ENCODE peak calls at places on chromosomes 11 and 22, in eight cellular contexts. One of them, this sample, is unnamed.

GRCh38 chr11:16512842-16513241 is 156.5 kb upstream of the SOX6 start:
- DNase-seq in fibroblast of lung: no peak
- DNase-seq in PC-3: no peak
- DNase-seq in GM23248: no peak
- DNase-seq in mesenchymal stem cell: no peak
- DNase-seq in GM12878: no peak
- DNase-seq in neural progenitor cell: no peak
- DNase-seq in MM.1S: peak; percentile 55
- DNase-seq in this sample: no peak

GRCh38 chr11:26931248-26931631 is 62.7 kb upstream of the FIBIN start:
- DNase-seq in GM23248: peak; percentile 52
- DNase-seq in fibroblast of lung: peak; percentile 57
- DNase-seq in PC-3: no peak
- DNase-seq in MM.1S: no peak
- DNase-seq in neural progenitor cell: no peak
- DNase-seq in mesenchymal stem cell: no peak
- DNase-seq in GM12878: no peak
- DNase-seq in this sample: no peak

GRCh38 chr11:26953770-26954392 is 40.0 kb upstream of the FIBIN start:
- DNase-seq in PC-3: no peak
- DNase-seq in mesenchymal stem cell: no peak
- DNase-seq in GM12878: no peak
- DNase-seq in MM.1S: no peak
- DNase-seq in fibroblast of lung: peak; percentile 70
- DNase-seq in GM23248: peak; percentile 74
- DNase-seq in neural progenitor cell: no peak
- DNase-seq in this sample: no peak

GRCh38 chr11:76551400-76551799 is 106.6 kb downstream of the EMSY start:
- DNase-seq in neural progenitor cell: no peak
- DNase-seq in MM.1S: no peak
- DNase-seq in PC-3: peak; percentile 23
- DNase-seq in GM23248: peak; percentile 5
- DNase-seq in fibroblast of lung: peak; percentile 41
- DNase-seq in mesenchymal stem cell: no peak
- DNase-seq in GM12878: no peak
- DNase-seq in this sample: no peak

GRCh38 chr22:49645791-49646550 is 181.7 kb downstream of the BRD1 start:
- DNase-seq in GM12878: no peak
- DNase-seq in neural progenitor cell: no peak
- DNase-seq in PC-3: no peak
- DNase-seq in GM23248: no peak
- DNase-seq in MM.1S: no peak
- DNase-seq in mesenchymal stem cell: no peak
- DNase-seq in fibroblast of lung: no peak
- DNase-seq in this sample: peak; percentile 7

GRCh38 chr11:75813622-75814039 is 1.4 kb upstream of the UVRAG start:
- DNase-seq in PC-3: peak; percentile 77
- DNase-seq in GM12878: no peak
- DNase-seq in MM.1S: no peak
- DNase-seq in GM23248: peak; percentile 52
- DNase-seq in neural progenitor cell: no peak
- DNase-seq in mesenchymal stem cell: peak; percentile 30
- DNase-seq in fibroblast of lung: no peak
- DNase-seq in this sample: no peak

GRCh38 chr11:3135491-3136440 is 29.3 kb downstream of the OSBPL5 start:
- DNase-seq in PC-3: no peak
- DNase-seq in fibroblast of lung: no peak
- DNase-seq in MM.1S: no peak
- DNase-seq in mesenchymal stem cell: no peak
- DNase-seq in GM12878: no peak
- DNase-seq in neural progenitor cell: peak; percentile 77
- DNase-seq in GM23248: no peak
- DNase-seq in this sample: peak; percentile 58

GRCh38 chr11:19603771-19604170 is 108.9 kb upstream of the NAV2 start:
- DNase-seq in GM12878: no peak
- DNase-seq in neural progenitor cell: no peak
- DNase-seq in PC-3: no peak
- DNase-seq in MM.1S: no peak
- DNase-seq in GM23248: no peak
- DNase-seq in fibroblast of lung: no peak
- DNase-seq in mesenchymal stem cell: no peak
- DNase-seq in this sample: no peak

GRCh38 chr11:47714554-47715081 is 551 bp downstream of the AGBL2 start:
- DNase-seq in MM.1S: no peak
- DNase-seq in GM12878: no peak
- DNase-seq in neural progenitor cell: peak; percentile 6
- DNase-seq in fibroblast of lung: peak; percentile 26
- DNase-seq in GM23248: peak; percentile 53
- DNase-seq in PC-3: no peak
- DNase-seq in mesenchymal stem cell: peak; percentile 35
- DNase-seq in this sample: no peak

GRCh38 chr22:29030016-29030617 is 31.5 kb downstream of the C22orf31 start:
- DNase-seq in PC-3: peak; percentile 26
- DNase-seq in MM.1S: no peak
- DNase-seq in neural progenitor cell: no peak
- DNase-seq in GM23248: peak; percentile 53
- DNase-seq in GM12878: no peak
- DNase-seq in fibroblast of lung: peak; percentile 37
- DNase-seq in mesenchymal stem cell: peak; percentile 43
- DNase-seq in this sample: no peak

GRCh38 chr22:29030618-29031235 is 30.9 kb downstream of the C22orf31 start:
- DNase-seq in PC-3: peak; percentile 76
- DNase-seq in GM12878: no peak
- DNase-seq in MM.1S: no peak
- DNase-seq in fibroblast of lung: peak; percentile 83
- DNase-seq in GM23248: peak; percentile 81
- DNase-seq in mesenchymal stem cell: peak; percentile 85
- DNase-seq in neural progenitor cell: peak; percentile 79
- DNase-seq in this sample: peak; percentile 94

GRCh38 chr22:29032584-29032983 is 29.0 kb downstream of the C22orf31 start:
- DNase-seq in MM.1S: no peak
- DNase-seq in fibroblast of lung: peak; percentile 34
- DNase-seq in GM23248: peak; percentile 22
- DNase-seq in mesenchymal stem cell: peak; percentile 68
- DNase-seq in neural progenitor cell: no peak
- DNase-seq in GM12878: no peak
- DNase-seq in PC-3: peak; percentile 28
- DNase-seq in this sample: no peak

GRCh38 chr22:29032014-29032475 is 29.6 kb downstream of the C22orf31 start:
- DNase-seq in GM23248: peak; percentile 5
- DNase-seq in mesenchymal stem cell: no peak
- DNase-seq in neural progenitor cell: no peak
- DNase-seq in MM.1S: no peak
- DNase-seq in fibroblast of lung: no peak
- DNase-seq in GM12878: no peak
- DNase-seq in PC-3: no peak
- DNase-seq in this sample: no peak

GRCh38 chr22:29031236-29031982 is 30.2 kb downstream of the C22orf31 start:
- DNase-seq in PC-3: peak; percentile 83
- DNase-seq in MM.1S: no peak
- DNase-seq in neural progenitor cell: peak; percentile 66
- DNase-seq in GM12878: no peak
- DNase-seq in fibroblast of lung: peak; percentile 95
- DNase-seq in GM23248: peak; percentile 97
- DNase-seq in mesenchymal stem cell: peak; percentile 100
- DNase-seq in this sample: peak; percentile 93
- H3K4me3 ChIP-seq in PC-3: peak overlapping the region; percentile 72
- H3K4me3 ChIP-seq in MM.1S: no peak overlapping the region
- H3K4me3 ChIP-seq in neural progenitor cell: peak overlapping the region; percentile 62
- H3K4me3 ChIP-seq in GM12878: no peak overlapping the region
- H3K4me3 ChIP-seq in fibroblast of lung: peak overlapping the region; percentile 45
- H3K4me3 ChIP-seq in GM23248: peak overlapping the region; percentile 57
- H3K4me3 ChIP-seq in mesenchymal stem cell: peak overlapping the region; percentile 59
- H3K4me3 ChIP-seq in this sample: peak overlapping the region; percentile 13

DNA sequence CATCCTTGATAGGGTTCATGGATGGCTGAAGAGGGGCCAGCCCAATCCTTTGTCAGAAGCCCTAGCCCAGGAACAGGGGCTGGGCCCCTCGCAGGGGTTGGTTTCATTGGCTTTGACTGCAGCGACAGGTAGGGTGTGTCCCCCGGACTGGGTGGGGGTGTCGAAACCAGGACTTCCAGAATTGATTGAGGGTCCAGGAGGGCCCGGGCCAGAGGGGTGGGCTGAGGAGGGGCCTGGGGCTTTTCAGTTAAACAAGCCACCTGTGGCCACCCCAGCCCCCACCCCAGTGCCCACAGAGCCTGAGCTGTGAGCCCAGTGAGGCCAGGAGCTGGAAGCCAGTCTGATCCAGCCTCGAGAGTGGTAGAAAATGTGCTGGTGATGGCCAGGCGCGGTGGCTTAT is 18.1 kb upstream of the PRR5 start:
- DNase-seq in GM23248: no peak
- DNase-seq in MM.1S: no peak
- DNase-seq in GM12878: no peak
- DNase-seq in fibroblast of lung: no peak
- DNase-seq in mesenchymal stem cell: no peak
- DNase-seq in neural progenitor cell: no peak
- DNase-seq in PC-3: no peak
- DNase-seq in this sample: no peak
- H3K9ac ChIP-seq in GM23248: peak overlapping the region; percentile 58
- H3K9ac ChIP-seq in MM.1S: no peak overlapping the region
- H3K9ac ChIP-seq in GM12878: no peak overlapping the region
- H3K9ac ChIP-seq in fibroblast of lung: no peak overlapping the region
- H3K9ac ChIP-seq in mesenchymal stem cell: no peak overlapping the region
- H3K9ac ChIP-seq in neural progenitor cell: no peak overlapping the region
- H3K9ac ChIP-seq in PC-3: no peak overlapping the region
- H3K9ac ChIP-seq in this sample: no peak overlapping the region

DNA sequence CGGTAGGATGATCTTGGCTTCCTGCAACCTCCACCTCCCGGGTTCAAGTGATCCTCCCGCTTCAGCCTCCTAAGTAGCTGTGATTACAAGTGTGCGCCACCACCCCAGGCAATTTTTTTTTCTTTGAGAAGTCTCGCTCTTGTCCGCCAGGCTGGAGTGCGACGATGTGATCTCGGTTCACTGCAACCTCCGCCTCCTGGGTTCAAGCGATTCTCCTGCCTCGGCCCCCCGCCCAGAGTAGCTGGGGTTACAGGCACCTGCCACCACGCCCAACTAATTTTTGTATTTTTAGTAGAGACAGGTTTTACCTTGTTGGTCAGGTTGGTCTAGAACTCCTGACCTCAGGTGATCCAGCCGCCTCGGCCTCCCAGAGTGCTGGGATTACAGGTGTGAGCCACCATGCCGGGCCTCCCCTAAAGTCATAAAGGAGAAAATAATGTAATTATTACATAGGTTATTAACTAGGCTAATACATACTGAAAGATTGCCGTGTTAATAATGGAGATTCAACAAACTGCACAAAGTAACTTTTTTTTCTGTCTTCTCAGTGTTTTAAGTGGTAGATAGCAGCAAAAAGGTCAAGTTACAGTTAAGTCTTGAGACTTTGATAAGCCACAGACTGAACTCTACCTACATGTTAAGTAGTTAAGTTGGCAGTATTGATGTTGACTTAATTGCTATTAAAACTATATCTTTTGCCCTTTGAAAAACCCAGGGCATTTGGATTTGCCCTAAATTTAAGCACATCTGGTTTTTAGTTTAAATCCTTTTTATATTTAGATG is 3.9 kb downstream of the CAPRIN1 start:
- DNase-seq in mesenchymal stem cell: no peak
- DNase-seq in PC-3: no peak
- DNase-seq in GM23248: no peak
- DNase-seq in fibroblast of lung: no peak
- DNase-seq in GM12878: no peak
- DNase-seq in MM.1S: no peak
- DNase-seq in neural progenitor cell: no peak
- DNase-seq in this sample: no peak
- H3K4me3 ChIP-seq in mesenchymal stem cell: peak overlapping the region; percentile 97
- H3K4me3 ChIP-seq in PC-3: peak overlapping the region; percentile 99
- H3K4me3 ChIP-seq in GM23248: peak overlapping the region; percentile 31
- H3K4me3 ChIP-seq in fibroblast of lung: peak overlapping the region; percentile 1
- H3K4me3 ChIP-seq in GM12878: peak overlapping the region; percentile 61
- H3K4me3 ChIP-seq in MM.1S: no peak overlapping the region
- H3K4me3 ChIP-seq in neural progenitor cell: peak overlapping the region; percentile 100
- H3K4me3 ChIP-seq in this sample: no peak overlapping the region

GRCh38 chr22:20920881-20921203 is 3.6 kb downstream of the CRKL start:
- DNase-seq in MM.1S: no peak
- DNase-seq in PC-3: no peak
- DNase-seq in GM12878: no peak
- DNase-seq in neural progenitor cell: no peak
- DNase-seq in fibroblast of lung: no peak
- DNase-seq in mesenchymal stem cell: no peak
- DNase-seq in GM23248: no peak
- DNase-seq in this sample: no peak
- H3K9ac ChIP-seq in MM.1S: no peak overlapping the region
- H3K9ac ChIP-seq in PC-3: peak overlapping the region; percentile 96
- H3K9ac ChIP-seq in GM12878: peak overlapping the region; percentile 72
- H3K9ac ChIP-seq in neural progenitor cell: no peak overlapping the region
- H3K9ac ChIP-seq in fibroblast of lung: no peak overlapping the region
- H3K9ac ChIP-seq in mesenchymal stem cell: peak overlapping the region; percentile 94
- H3K9ac ChIP-seq in GM23248: peak overlapping the region; percentile 88
- H3K9ac ChIP-seq in this sample: no peak overlapping the region

GRCh38 chr11:21066030-21066429 is 396.6 kb downstream of the NELL1 start:
- DNase-seq in PC-3: no peak
- DNase-seq in MM.1S: peak; percentile 25
- DNase-seq in fibroblast of lung: no peak
- DNase-seq in neural progenitor cell: no peak
- DNase-seq in GM12878: no peak
- DNase-seq in GM23248: no peak
- DNase-seq in mesenchymal stem cell: no peak
- DNase-seq in this sample: no peak
- H3K4me3 ChIP-seq in PC-3: no peak overlapping the region
- H3K4me3 ChIP-seq in MM.1S: peak overlapping the region; percentile 42
- H3K4me3 ChIP-seq in fibroblast of lung: no peak overlapping the region
- H3K4me3 ChIP-seq in neural progenitor cell: no peak overlapping the region
- H3K4me3 ChIP-seq in GM12878: no peak overlapping the region
- H3K4me3 ChIP-seq in GM23248: no peak overlapping the region
- H3K4me3 ChIP-seq in mesenchymal stem cell: peak overlapping the region; percentile 16
- H3K4me3 ChIP-seq in this sample: peak overlapping the region; percentile 54

DNA sequence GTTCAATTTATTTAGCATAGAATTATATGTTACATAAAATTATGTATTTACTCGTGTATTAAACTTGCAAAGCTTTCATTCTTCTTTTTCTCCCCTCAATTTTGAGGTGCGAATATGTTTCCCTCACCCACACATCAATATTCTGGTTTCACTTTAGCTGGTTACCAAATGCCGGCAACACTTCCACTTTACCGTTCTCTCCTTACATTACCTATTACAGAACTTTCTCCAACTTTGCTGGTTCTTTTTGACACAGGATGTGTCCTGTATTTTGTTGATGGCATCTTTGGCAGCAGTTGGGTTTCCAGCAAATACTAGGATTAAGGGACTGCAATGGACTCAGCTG is 84.9 kb downstream of the PRR5L start:
- DNase-seq in fibroblast of lung: no peak
- DNase-seq in PC-3: no peak
- DNase-seq in MM.1S: no peak
- DNase-seq in neural progenitor cell: no peak
- DNase-seq in GM12878: no peak
- DNase-seq in mesenchymal stem cell: no peak
- DNase-seq in GM23248: no peak
- DNase-seq in this sample: no peak
- H3K9ac ChIP-seq in fibroblast of lung: no peak overlapping the region
- H3K9ac ChIP-seq in PC-3: no peak overlapping the region
- H3K9ac ChIP-seq in MM.1S: no peak overlapping the region
- H3K9ac ChIP-seq in neural progenitor cell: no peak overlapping the region
- H3K9ac ChIP-seq in GM12878: no peak overlapping the region
- H3K9ac ChIP-seq in mesenchymal stem cell: no peak overlapping the region
- H3K9ac ChIP-seq in GM23248: no peak overlapping the region
- H3K9ac ChIP-seq in this sample: no peak overlapping the region

This sample was measured in kidney.